ENCODE peak calls at places on chromosomes 1 and 21, in seven cellular contexts. K is neuronal stem cell, Z is IMR-90, S is H9, X is trophoblast cell, P is H1, O is mesenchymal stem cell. L is an unnamed sample.

GRCh38 chr1:185487943-185488342 is 170.9 kb upstream of the IVNS1ABP start:
- DNase-seq in K (no peak), X (no peak), P (no peak), Z (no peak), O (no peak), S (no peak), L (no peak)

GRCh38 chr1:23177438-23178380 is 9.1 kb upstream of the LUZP1 start:
- DNase-seq in P (peak), K (peak), O (peak), X (peak), S (peak), Z (peak), L (peak)

GRCh38 chr1:202648822-202649221 is 61.4 kb downstream of the SYT2 start:
- DNase-seq in O (no peak), K (no peak), P (no peak), Z (no peak), X (no peak), S (no peak), L (no peak)

GRCh38 chr1:115838426-115838804 is 2.5 kb downstream of the NHLH2 start:
- DNase-seq in P (peak), Z (no peak), S (peak), X (no peak), K (no peak), O (no peak), L (peak)

GRCh38 chr1:118223426-118223825 is 38.4 kb upstream of the SPAG17 start:
- DNase-seq in O (no peak), P (peak), S (peak), K (peak), X (peak), Z (no peak), L (peak)

GRCh38 chr21:38720074-38720473 is 85.7 kb upstream of the ETS2 start:
- DNase-seq in P (no peak), S (no peak), Z (no peak), K (no peak), X (no peak), O (no peak), L (no peak)

GRCh38 chr1:93964777-93965200 is 55.6 kb upstream of the GCLM start:
- DNase-seq in P (no peak), O (no peak), K (no peak), Z (peak), S (no peak), X (no peak), L (peak)

GRCh38 chr1:248417854-248418253 is 15.0 kb downstream of the OR2T1 start:
- DNase-seq in X (no peak), K (no peak), Z (no peak), S (no peak), O (no peak), P (no peak), L (no peak)

GRCh38 chr1:236078988-236079387 is 14.1 kb upstream of the NID1 start:
- DNase-seq in P (no peak), S (no peak), X (no peak), K (no peak), Z (no peak), O (no peak), L (no peak)

GRCh38 chr21:33380483-33380998 is 22.7 kb upstream of the IFNGR2 start:
- DNase-seq in X (peak), S (peak), Z (peak), O (peak), P (no peak), K (no peak), L (peak)

GRCh38 chr1:30684881-30685795 is 38.2 kb downstream of the MATN1 start:
- DNase-seq in O (no peak), X (no peak), P (peak), K (peak), S (peak), Z (no peak), L (peak)

GRCh38 chr1:29849038-29849750 is 612.9 kb downstream of the PTPRU start:
- DNase-seq in P (peak), Z (peak), X (peak), K (peak), O (peak), S (peak), L (peak)

GRCh38 chr1:29708818-29709710 is 472.7 kb downstream of the PTPRU start:
- DNase-seq in O (peak), S (no peak), P (no peak), K (no peak), X (no peak), Z (peak), L (peak)

GRCh38 chr1:180563013-180563827 is 4.5 kb downstream of the OVAAL start:
- DNase-seq in S (no peak), Z (peak), K (no peak), P (no peak), X (no peak), O (peak), L (peak)

GRCh38 chr1:174060090-174060489 is 37.9 kb upstream of the RC3H1 start:
- DNase-seq in Z (peak), X (no peak), P (no peak), O (no peak), S (no peak), K (no peak), L (peak)

GRCh38 chr21:45768741-45769049 is 125.2 kb downstream of the PCBP3 start:
- DNase-seq in Z (no peak), K (no peak), P (no peak), S (no peak), X (no peak), O (no peak), L (peak)

GRCh38 chr1:55775007-55775406 is 559.8 kb upstream of the USP24 start:
- DNase-seq in Z (no peak), K (no peak), X (no peak), O (no peak), S (no peak), P (no peak), L (no peak)

GRCh38 chr1:118116909-118117308 is 68.1 kb downstream of the SPAG17 start:
- DNase-seq in K (no peak), X (no peak), P (no peak), S (no peak), Z (no peak), O (no peak), L (no peak)

GRCh38 chr1:12556957-12557935 is 60.8 kb downstream of the DHRS3 start:
- DNase-seq in S (no peak), K (no peak), X (no peak), O (no peak), P (no peak), Z (peak), L (no peak)
- H3K4me2 ChIP-seq in S (no peak), K (no peak), X (no peak), O (peak), P (no peak), Z (no peak), L (no peak)

GRCh38 chr1:167737169-167737568 is 15.4 kb downstream of the MPZL1 start:
- DNase-seq in P (no peak), S (no peak), K (no peak), Z (no peak), X (no peak), O (no peak), L (no peak)

GRCh38 chr1:167734227-167734626 is 12.4 kb downstream of the MPZL1 start:
- DNase-seq in X (no peak), K (no peak), O (no peak), S (no peak), P (no peak), Z (no peak), L (no peak)

GRCh38 chr1:167739752-167740151 is 18.0 kb downstream of the MPZL1 start:
- DNase-seq in P (no peak), O (no peak), S (no peak), K (no peak), Z (no peak), X (no peak), L (no peak)

GRCh38 chr1:167734841-167735240 is 13.1 kb downstream of the MPZL1 start:
- DNase-seq in Z (no peak), O (no peak), S (no peak), K (no peak), X (no peak), P (no peak), L (no peak)

GRCh38 chr1:167738158-167738557 is 16.4 kb downstream of the MPZL1 start:
- DNase-seq in S (no peak), K (no peak), Z (peak), X (no peak), O (no peak), P (no peak), L (no peak)
- H3K4ac ChIP-seq in S (no peak), K (no peak), Z (no peak), X (peak), O (no peak), P (no peak), L (no peak)

GRCh38 chr1:927741-928140 is 4.0 kb downstream of the SAMD11 start:
- DNase-seq in K (no peak), S (no peak), P (no peak), X (no peak), Z (no peak), O (no peak), L (no peak)

GRCh38 chr1:925532-926421 is 2.1 kb downstream of the SAMD11 start:
- DNase-seq in S (no peak), O (no peak), K (no peak), P (no peak), X (no peak), Z (peak), L (no peak)

GRCh38 chr1:924619-925323 is 1.0 kb downstream of the SAMD11 start:
- DNase-seq in P (peak), K (no peak), Z (peak), X (no peak), S (peak), O (peak), L (peak)

GRCh38 chr1:928825-929661 is 5.3 kb downstream of the SAMD11 start:
- DNase-seq in X (no peak), P (no peak), K (no peak), O (no peak), Z (no peak), S (no peak), L (no peak)

DNA sequence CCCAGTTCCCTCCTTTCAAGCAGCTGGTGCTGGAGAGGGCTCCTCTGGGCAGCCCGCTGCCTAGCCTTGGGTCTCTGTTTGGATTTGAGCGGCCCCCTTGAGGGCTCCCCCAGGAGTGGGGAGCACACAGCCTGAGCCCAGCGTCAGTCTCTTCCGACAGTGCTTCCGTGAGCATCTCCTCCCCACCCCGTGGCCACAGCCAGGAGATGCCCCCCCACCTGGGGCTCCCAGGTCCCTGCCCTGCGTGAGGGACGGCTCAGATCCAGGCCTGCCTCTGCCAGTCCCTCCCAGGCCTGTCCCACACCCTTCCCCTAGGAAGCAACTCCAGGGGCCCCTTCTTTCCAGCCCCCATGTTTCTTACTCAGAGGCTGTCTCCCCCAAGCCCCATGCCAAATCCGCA is 3.5 kb downstream of the SAMD11 start:
- DNase-seq in S (no peak), X (no peak), O (no peak), Z (no peak), P (no peak), K (no peak), L (no peak)
- H3K4me2 ChIP-seq in S (no peak), X (no peak), O (no peak), Z (no peak), P (no peak), K (no peak), L (no peak)

DNA sequence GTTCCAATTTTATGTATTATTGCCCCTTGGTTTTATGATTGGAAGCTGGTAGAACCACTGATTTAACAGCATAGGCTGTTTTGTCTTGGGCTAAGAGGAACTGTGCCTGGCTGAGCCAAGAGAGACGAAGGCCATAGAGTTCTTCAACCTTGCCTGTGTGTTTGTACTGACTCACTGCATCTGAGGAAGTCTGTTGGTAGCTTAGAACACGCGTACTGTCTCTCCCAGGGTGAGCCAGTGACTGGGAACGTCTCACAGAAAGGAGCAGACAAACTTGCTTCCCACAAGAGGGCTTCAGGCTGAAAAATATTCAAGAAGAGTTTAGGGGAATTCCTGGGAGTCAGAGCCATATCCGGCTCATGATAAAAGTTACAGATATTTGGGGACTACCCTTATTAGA is 14.9 kb downstream of the TMEM51 start:
- DNase-seq in P (no peak), K (no peak), S (no peak), X (peak), O (peak), Z (peak), L (no peak)
- H3K4ac ChIP-seq in P (no peak), K (no peak), S (no peak), X (no peak), O (no peak), Z (peak), L (no peak)

GRCh38 chr1:44073528-44073927 is 42.3 kb upstream of the SLC6A9 start:
- DNase-seq in Z (no peak), K (no peak), X (no peak), P (no peak), O (no peak), S (no peak), L (no peak)
- H3K4me2 ChIP-seq in Z (no peak), K (no peak), X (no peak), P (no peak), O (no peak), S (no peak), L (no peak)

DNA sequence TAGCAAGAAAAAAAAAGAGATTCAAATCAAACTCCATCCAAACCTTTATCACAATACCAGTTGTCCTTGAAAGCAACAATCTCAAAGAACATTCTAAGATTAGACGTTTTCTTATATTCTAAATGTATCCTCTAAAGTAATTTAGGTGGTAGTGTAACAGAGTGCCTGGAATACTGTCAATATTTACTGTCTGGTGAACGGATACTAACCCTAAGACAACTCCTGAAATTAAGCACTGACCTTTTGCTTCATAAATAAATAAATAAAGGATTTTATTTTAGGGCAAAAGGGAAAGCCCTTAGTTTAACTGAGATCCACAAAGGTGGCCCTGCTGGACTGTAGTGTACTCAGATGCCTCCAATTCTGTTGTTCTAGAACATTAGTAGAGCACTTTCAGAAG is 9.9 kb upstream of the USH2A start:
- DNase-seq in X (no peak), K (no peak), P (no peak), O (no peak), S (no peak), Z (no peak), L (no peak)
- H3K4ac ChIP-seq in X (no peak), K (no peak), P (no peak), O (no peak), S (no peak), Z (no peak), L (no peak)

L was measured in mesendoderm.